ENCODE peak calls at places on chromosomes 3 and 15, in ten cellular contexts. One of them, this sample, is unnamed.

GRCh38 chr3:55198554-55198953 is 270.7 kb upstream of the LRTM1 start:
- DNase-seq in naive thymus-derived CD8-positive, alpha-beta T cell: no peak
- DNase-seq in NCI-H1436: no peak
- DNase-seq in T-cell: no peak
- DNase-seq in ACHN: no peak
- DNase-seq in stimulated activated CD4-positive, alpha-beta T cell treated with anti-CD3 and anti-CD28 coated beads, Interleukin-4, amount 100 ng/mL, for 48 hours: no peak
- DNase-seq in activated naive CD4-positive, alpha-beta T cell: no peak
- DNase-seq in body of pancreas: no peak
- DNase-seq in renal cortical epithelial cell: peak; percentile 48
- DNase-seq in esophagus squamous epithelium: no peak
- DNase-seq in this sample: no peak

GRCh38 chr3:42213417-42213816 is 52.6 kb downstream of the CCK start:
- DNase-seq in naive thymus-derived CD8-positive, alpha-beta T cell: peak; percentile 37
- DNase-seq in NCI-H1436: no peak
- DNase-seq in T-cell: no peak
- DNase-seq in ACHN: no peak
- DNase-seq in stimulated activated CD4-positive, alpha-beta T cell treated with anti-CD3 and anti-CD28 coated beads, Interleukin-4, amount 100 ng/mL, for 48 hours: no peak
- DNase-seq in activated naive CD4-positive, alpha-beta T cell: no peak
- DNase-seq in body of pancreas: no peak
- DNase-seq in renal cortical epithelial cell: no peak
- DNase-seq in esophagus squamous epithelium: no peak
- DNase-seq in this sample: no peak

GRCh38 chr3:149044329-149045083 is 41.8 kb downstream of the HLTF start:
- DNase-seq in naive thymus-derived CD8-positive, alpha-beta T cell: no peak
- DNase-seq in NCI-H1436: no peak
- DNase-seq in T-cell: no peak
- DNase-seq in ACHN: no peak
- DNase-seq in stimulated activated CD4-positive, alpha-beta T cell treated with anti-CD3 and anti-CD28 coated beads, Interleukin-4, amount 100 ng/mL, for 48 hours: no peak
- DNase-seq in activated naive CD4-positive, alpha-beta T cell: no peak
- DNase-seq in body of pancreas: no peak
- DNase-seq in renal cortical epithelial cell: no peak
- DNase-seq in esophagus squamous epithelium: no peak
- DNase-seq in this sample: no peak

GRCh38 chr3:15427182-15427880 is at the start of the genes EAF1 and METTL6:
- DNase-seq in naive thymus-derived CD8-positive, alpha-beta T cell: peak; percentile 81
- DNase-seq in NCI-H1436: peak; percentile 6
- DNase-seq in T-cell: peak; percentile 81
- DNase-seq in ACHN: peak; percentile 76
- DNase-seq in stimulated activated CD4-positive, alpha-beta T cell treated with anti-CD3 and anti-CD28 coated beads, Interleukin-4, amount 100 ng/mL, for 48 hours: peak; percentile 89
- DNase-seq in activated naive CD4-positive, alpha-beta T cell: peak; percentile 62
- DNase-seq in body of pancreas: peak; percentile 83
- DNase-seq in renal cortical epithelial cell: peak; percentile 62
- DNase-seq in esophagus squamous epithelium: peak; percentile 17
- DNase-seq in this sample: no peak

GRCh38 chr3:182104811-182105316 is 393.1 kb downstream of the SOX2 start:
- DNase-seq in naive thymus-derived CD8-positive, alpha-beta T cell: no peak
- DNase-seq in NCI-H1436: no peak
- DNase-seq in T-cell: no peak
- DNase-seq in ACHN: no peak
- DNase-seq in stimulated activated CD4-positive, alpha-beta T cell treated with anti-CD3 and anti-CD28 coated beads, Interleukin-4, amount 100 ng/mL, for 48 hours: no peak
- DNase-seq in activated naive CD4-positive, alpha-beta T cell: no peak
- DNase-seq in body of pancreas: no peak
- DNase-seq in renal cortical epithelial cell: no peak
- DNase-seq in esophagus squamous epithelium: no peak
- DNase-seq in this sample: no peak

GRCh38 chr3:47856669-47857068 is 53.7 kb downstream of the DHX30 start:
- DNase-seq in naive thymus-derived CD8-positive, alpha-beta T cell: no peak
- DNase-seq in NCI-H1436: no peak
- DNase-seq in T-cell: no peak
- DNase-seq in ACHN: no peak
- DNase-seq in stimulated activated CD4-positive, alpha-beta T cell treated with anti-CD3 and anti-CD28 coated beads, Interleukin-4, amount 100 ng/mL, for 48 hours: no peak
- DNase-seq in activated naive CD4-positive, alpha-beta T cell: no peak
- DNase-seq in body of pancreas: no peak
- DNase-seq in renal cortical epithelial cell: no peak
- DNase-seq in esophagus squamous epithelium: no peak
- DNase-seq in this sample: no peak

GRCh38 chr15:71373917-71374316 is 258.6 kb downstream of the THSD4 start:
- DNase-seq in naive thymus-derived CD8-positive, alpha-beta T cell: no peak
- DNase-seq in NCI-H1436: no peak
- DNase-seq in T-cell: no peak
- DNase-seq in ACHN: no peak
- DNase-seq in stimulated activated CD4-positive, alpha-beta T cell treated with anti-CD3 and anti-CD28 coated beads, Interleukin-4, amount 100 ng/mL, for 48 hours: no peak
- DNase-seq in activated naive CD4-positive, alpha-beta T cell: no peak
- DNase-seq in body of pancreas: no peak
- DNase-seq in renal cortical epithelial cell: no peak
- DNase-seq in esophagus squamous epithelium: no peak
- DNase-seq in this sample: no peak

GRCh38 chr3:78873641-78874040 is 894.2 kb downstream of the ROBO1 start:
- DNase-seq in naive thymus-derived CD8-positive, alpha-beta T cell: no peak
- DNase-seq in NCI-H1436: no peak
- DNase-seq in T-cell: no peak
- DNase-seq in ACHN: peak; percentile 8
- DNase-seq in stimulated activated CD4-positive, alpha-beta T cell treated with anti-CD3 and anti-CD28 coated beads, Interleukin-4, amount 100 ng/mL, for 48 hours: no peak
- DNase-seq in activated naive CD4-positive, alpha-beta T cell: no peak
- DNase-seq in body of pancreas: no peak
- DNase-seq in renal cortical epithelial cell: no peak
- DNase-seq in esophagus squamous epithelium: no peak
- DNase-seq in this sample: no peak

GRCh38 chr15:90915808-90916440 is 12.8 kb downstream of the MAN2A2 start:
- DNase-seq in naive thymus-derived CD8-positive, alpha-beta T cell: no peak
- DNase-seq in NCI-H1436: no peak
- DNase-seq in T-cell: no peak
- DNase-seq in ACHN: no peak
- DNase-seq in stimulated activated CD4-positive, alpha-beta T cell treated with anti-CD3 and anti-CD28 coated beads, Interleukin-4, amount 100 ng/mL, for 48 hours: no peak
- DNase-seq in activated naive CD4-positive, alpha-beta T cell: no peak
- DNase-seq in body of pancreas: peak; percentile 78
- DNase-seq in renal cortical epithelial cell: no peak
- DNase-seq in esophagus squamous epithelium: peak; percentile 12
- DNase-seq in this sample: no peak

GRCh38 chr15:63185206-63185605 is 4.2 kb upstream of the RAB8B start:
- DNase-seq in naive thymus-derived CD8-positive, alpha-beta T cell: no peak
- DNase-seq in NCI-H1436: no peak
- DNase-seq in T-cell: no peak
- DNase-seq in ACHN: no peak
- DNase-seq in stimulated activated CD4-positive, alpha-beta T cell treated with anti-CD3 and anti-CD28 coated beads, Interleukin-4, amount 100 ng/mL, for 48 hours: no peak
- DNase-seq in activated naive CD4-positive, alpha-beta T cell: no peak
- DNase-seq in body of pancreas: no peak
- DNase-seq in renal cortical epithelial cell: no peak
- DNase-seq in esophagus squamous epithelium: no peak
- DNase-seq in this sample: no peak

GRCh38 chr3:38327335-38328009 is 19.1 kb upstream of the XYLB start:
- DNase-seq in naive thymus-derived CD8-positive, alpha-beta T cell: no peak
- DNase-seq in NCI-H1436: no peak
- DNase-seq in T-cell: no peak
- DNase-seq in ACHN: no peak
- DNase-seq in stimulated activated CD4-positive, alpha-beta T cell treated with anti-CD3 and anti-CD28 coated beads, Interleukin-4, amount 100 ng/mL, for 48 hours: no peak
- DNase-seq in activated naive CD4-positive, alpha-beta T cell: no peak
- DNase-seq in body of pancreas: no peak
- DNase-seq in renal cortical epithelial cell: peak; percentile 76
- DNase-seq in esophagus squamous epithelium: no peak
- DNase-seq in this sample: no peak

GRCh38 chr15:25366058-25366457 is 72.8 kb downstream of the UBE3A start:
- DNase-seq in naive thymus-derived CD8-positive, alpha-beta T cell: no peak
- DNase-seq in NCI-H1436: no peak
- DNase-seq in T-cell: no peak
- DNase-seq in ACHN: no peak
- DNase-seq in stimulated activated CD4-positive, alpha-beta T cell treated with anti-CD3 and anti-CD28 coated beads, Interleukin-4, amount 100 ng/mL, for 48 hours: no peak
- DNase-seq in activated naive CD4-positive, alpha-beta T cell: no peak
- DNase-seq in body of pancreas: no peak
- DNase-seq in renal cortical epithelial cell: no peak
- DNase-seq in esophagus squamous epithelium: no peak
- DNase-seq in this sample: no peak

GRCh38 chr15:80942746-80943565 is 46.7 kb downstream of the MESD start:
- DNase-seq in naive thymus-derived CD8-positive, alpha-beta T cell: no peak
- DNase-seq in NCI-H1436: no peak
- DNase-seq in T-cell: no peak
- DNase-seq in ACHN: no peak
- DNase-seq in stimulated activated CD4-positive, alpha-beta T cell treated with anti-CD3 and anti-CD28 coated beads, Interleukin-4, amount 100 ng/mL, for 48 hours: no peak
- DNase-seq in activated naive CD4-positive, alpha-beta T cell: no peak
- DNase-seq in body of pancreas: peak; percentile 30
- DNase-seq in renal cortical epithelial cell: no peak
- DNase-seq in esophagus squamous epithelium: no peak
- DNase-seq in this sample: no peak

GRCh38 chr3:191397771-191398170 is 63.2 kb upstream of the PYDC2 start:
- DNase-seq in naive thymus-derived CD8-positive, alpha-beta T cell: no peak
- DNase-seq in NCI-H1436: no peak
- DNase-seq in T-cell: no peak
- DNase-seq in ACHN: no peak
- DNase-seq in stimulated activated CD4-positive, alpha-beta T cell treated with anti-CD3 and anti-CD28 coated beads, Interleukin-4, amount 100 ng/mL, for 48 hours: no peak
- DNase-seq in activated naive CD4-positive, alpha-beta T cell: no peak
- DNase-seq in body of pancreas: no peak
- DNase-seq in renal cortical epithelial cell: no peak
- DNase-seq in esophagus squamous epithelium: no peak
- DNase-seq in this sample: no peak

GRCh38 chr3:102444101-102444500 is 9.3 kb downstream of the ZPLD1 start:
- DNase-seq in naive thymus-derived CD8-positive, alpha-beta T cell: no peak
- DNase-seq in NCI-H1436: no peak
- DNase-seq in T-cell: no peak
- DNase-seq in ACHN: no peak
- DNase-seq in stimulated activated CD4-positive, alpha-beta T cell treated with anti-CD3 and anti-CD28 coated beads, Interleukin-4, amount 100 ng/mL, for 48 hours: no peak
- DNase-seq in activated naive CD4-positive, alpha-beta T cell: no peak
- DNase-seq in body of pancreas: no peak
- DNase-seq in renal cortical epithelial cell: no peak
- DNase-seq in esophagus squamous epithelium: no peak
- DNase-seq in this sample: no peak

GRCh38 chr3:81886081-81886480 is 124.6 kb upstream of the GBE1 start:
- DNase-seq in naive thymus-derived CD8-positive, alpha-beta T cell: no peak
- DNase-seq in NCI-H1436: no peak
- DNase-seq in T-cell: no peak
- DNase-seq in ACHN: no peak
- DNase-seq in stimulated activated CD4-positive, alpha-beta T cell treated with anti-CD3 and anti-CD28 coated beads, Interleukin-4, amount 100 ng/mL, for 48 hours: no peak
- DNase-seq in activated naive CD4-positive, alpha-beta T cell: no peak
- DNase-seq in body of pancreas: no peak
- DNase-seq in renal cortical epithelial cell: no peak
- DNase-seq in esophagus squamous epithelium: no peak
- DNase-seq in this sample: no peak

GRCh38 chr15:60871731-60872130 is 357.4 kb downstream of the RORA start:
- DNase-seq in naive thymus-derived CD8-positive, alpha-beta T cell: no peak
- DNase-seq in NCI-H1436: no peak
- DNase-seq in T-cell: no peak
- DNase-seq in ACHN: no peak
- DNase-seq in stimulated activated CD4-positive, alpha-beta T cell treated with anti-CD3 and anti-CD28 coated beads, Interleukin-4, amount 100 ng/mL, for 48 hours: no peak
- DNase-seq in activated naive CD4-positive, alpha-beta T cell: no peak
- DNase-seq in body of pancreas: no peak
- DNase-seq in renal cortical epithelial cell: no peak
- DNase-seq in esophagus squamous epithelium: no peak
- DNase-seq in this sample: no peak

This sample was measured in H1.